ENCODE peak calls at places on chromosomes 16 and 17, in five cellular contexts. One of them, this sample, is unnamed.

GRCh38 chr17:1683489-1683888 is 1.2 kb downstream of the PRPF8 start:
- DNase-seq in stomach: no peak
- DNase-seq in ovary: no peak
- DNase-seq in tibial artery: no peak
- DNase-seq in neural progenitor cell: peak
- DNase-seq in this sample: no peak

GRCh38 chr16:4291699-4292098 is 18.9 kb upstream of the TFAP4 start:
- DNase-seq in stomach: no peak
- DNase-seq in ovary: no peak
- DNase-seq in tibial artery: no peak
- DNase-seq in neural progenitor cell: no peak
- DNase-seq in this sample: no peak

GRCh38 chr16:56742030-56742984 is 12.4 kb downstream of the NUP93 start:
- DNase-seq in stomach: no peak
- DNase-seq in ovary: no peak
- DNase-seq in tibial artery: no peak
- DNase-seq in neural progenitor cell: no peak
- DNase-seq in this sample: no peak

GRCh38 chr16:85975421-85976100 is 76.6 kb downstream of the IRF8 start:
- DNase-seq in stomach: peak
- DNase-seq in ovary: no peak
- DNase-seq in tibial artery: no peak
- DNase-seq in neural progenitor cell: no peak
- DNase-seq in this sample: no peak

GRCh38 chr17:60959011-60959410 is 281.4 kb downstream of the BCAS3 start:
- DNase-seq in stomach: no peak
- DNase-seq in ovary: no peak
- DNase-seq in tibial artery: no peak
- DNase-seq in neural progenitor cell: no peak
- DNase-seq in this sample: no peak

GRCh38 chr16:14069818-14070217 is 1.3 kb upstream of the MRTFB start:
- DNase-seq in stomach: no peak
- DNase-seq in ovary: no peak
- DNase-seq in tibial artery: no peak
- DNase-seq in neural progenitor cell: no peak
- DNase-seq in this sample: no peak

GRCh38 chr17:76076100-76076764 is 1.7 kb downstream of the GALR2 start:
- DNase-seq in stomach: no peak
- DNase-seq in ovary: no peak
- DNase-seq in tibial artery: no peak
- DNase-seq in neural progenitor cell: peak
- DNase-seq in this sample: no peak

GRCh38 chr16:59090501-59090900 is 356.4 kb upstream of the GOT2 start:
- DNase-seq in stomach: no peak
- DNase-seq in ovary: no peak
- DNase-seq in tibial artery: no peak
- DNase-seq in neural progenitor cell: peak
- DNase-seq in this sample: no peak

GRCh38 chr17:20008242-20009051 is 712 bp upstream of the SPECC1 start:
- DNase-seq in stomach: no peak
- DNase-seq in ovary: peak
- DNase-seq in tibial artery: no peak
- DNase-seq in neural progenitor cell: peak
- DNase-seq in this sample: peak

GRCh38 chr17:79577485-79578187 is 33.2 kb downstream of the RBFOX3 start:
- DNase-seq in stomach: no peak
- DNase-seq in ovary: no peak
- DNase-seq in tibial artery: no peak
- DNase-seq in neural progenitor cell: no peak
- DNase-seq in this sample: peak

GRCh38 chr17:73091770-73092517 is 544 bp downstream of the SLC39A11 start:
- DNase-seq in stomach: peak
- DNase-seq in ovary: peak
- DNase-seq in tibial artery: peak
- DNase-seq in neural progenitor cell: peak
- DNase-seq in this sample: no peak

GRCh38 chr16:53893731-53894435 is 189.9 kb downstream of the FTO start:
- DNase-seq in stomach: no peak
- DNase-seq in ovary: no peak
- DNase-seq in tibial artery: no peak
- DNase-seq in neural progenitor cell: no peak
- DNase-seq in this sample: no peak

GRCh38 chr17:50428831-50429424 is 2.9 kb downstream of the ACSF2 start:
- DNase-seq in stomach: no peak
- DNase-seq in ovary: no peak
- DNase-seq in tibial artery: no peak
- DNase-seq in neural progenitor cell: no peak
- DNase-seq in this sample: no peak

GRCh38 chr16:28925386-28926228 is 569 bp upstream of the RABEP2 start:
- DNase-seq in stomach: peak
- DNase-seq in ovary: no peak
- DNase-seq in tibial artery: peak
- DNase-seq in neural progenitor cell: peak
- DNase-seq in this sample: peak

GRCh38 chr17:64580384-64581307 is 73.9 kb downstream of the CEP95 start:
- DNase-seq in stomach: no peak
- DNase-seq in ovary: no peak
- DNase-seq in tibial artery: no peak
- DNase-seq in neural progenitor cell: no peak
- DNase-seq in this sample: no peak

GRCh38 chr17:68711858-68712257 is 110.7 kb upstream of the FAM20A start:
- DNase-seq in stomach: no peak
- DNase-seq in ovary: no peak
- DNase-seq in tibial artery: no peak
- DNase-seq in neural progenitor cell: no peak
- DNase-seq in this sample: no peak

GRCh38 chr17:3911271-3912053 is 4.8 kb downstream of the P2RX1 start:
- DNase-seq in stomach: no peak
- DNase-seq in ovary: no peak
- DNase-seq in tibial artery: no peak
- DNase-seq in neural progenitor cell: no peak
- DNase-seq in this sample: peak

GRCh38 chr16:4241601-4242270 is at the start of gene SRL:
- DNase-seq in stomach: no peak
- DNase-seq in ovary: no peak
- DNase-seq in tibial artery: no peak
- DNase-seq in neural progenitor cell: no peak
- DNase-seq in this sample: no peak

GRCh38 chr16:27698266-27698665 is 148.3 kb downstream of the KATNIP start:
- DNase-seq in stomach: no peak
- DNase-seq in ovary: peak
- DNase-seq in tibial artery: peak
- DNase-seq in neural progenitor cell: peak
- DNase-seq in this sample: no peak

GRCh38 chr17:2959371-2960130 is 103.9 kb downstream of the OR1D5 start:
- DNase-seq in stomach: peak
- DNase-seq in ovary: peak
- DNase-seq in tibial artery: no peak
- DNase-seq in neural progenitor cell: no peak
- DNase-seq in this sample: no peak

GRCh38 chr16:12976936-12977335 is 75.5 kb downstream of the SHISA9 start:
- DNase-seq in stomach: no peak
- DNase-seq in ovary: no peak
- DNase-seq in tibial artery: no peak
- DNase-seq in neural progenitor cell: peak
- DNase-seq in this sample: no peak

GRCh38 chr16:49775581-49775980 is 80.3 kb downstream of the ZNF423 start:
- DNase-seq in stomach: no peak
- DNase-seq in ovary: no peak
- DNase-seq in tibial artery: no peak
- DNase-seq in neural progenitor cell: no peak
- DNase-seq in this sample: no peak

GRCh38 chr16:7394936-7395335 is 62.3 kb downstream of the RBFOX1 start:
- DNase-seq in stomach: no peak
- DNase-seq in ovary: no peak
- DNase-seq in tibial artery: no peak
- DNase-seq in neural progenitor cell: no peak
- DNase-seq in this sample: no peak

GRCh38 chr16:23337836-23338550 is 35.9 kb downstream of the SCNN1B start:
- DNase-seq in stomach: no peak
- DNase-seq in ovary: no peak
- DNase-seq in tibial artery: no peak
- DNase-seq in neural progenitor cell: no peak
- DNase-seq in this sample: peak

DNA sequence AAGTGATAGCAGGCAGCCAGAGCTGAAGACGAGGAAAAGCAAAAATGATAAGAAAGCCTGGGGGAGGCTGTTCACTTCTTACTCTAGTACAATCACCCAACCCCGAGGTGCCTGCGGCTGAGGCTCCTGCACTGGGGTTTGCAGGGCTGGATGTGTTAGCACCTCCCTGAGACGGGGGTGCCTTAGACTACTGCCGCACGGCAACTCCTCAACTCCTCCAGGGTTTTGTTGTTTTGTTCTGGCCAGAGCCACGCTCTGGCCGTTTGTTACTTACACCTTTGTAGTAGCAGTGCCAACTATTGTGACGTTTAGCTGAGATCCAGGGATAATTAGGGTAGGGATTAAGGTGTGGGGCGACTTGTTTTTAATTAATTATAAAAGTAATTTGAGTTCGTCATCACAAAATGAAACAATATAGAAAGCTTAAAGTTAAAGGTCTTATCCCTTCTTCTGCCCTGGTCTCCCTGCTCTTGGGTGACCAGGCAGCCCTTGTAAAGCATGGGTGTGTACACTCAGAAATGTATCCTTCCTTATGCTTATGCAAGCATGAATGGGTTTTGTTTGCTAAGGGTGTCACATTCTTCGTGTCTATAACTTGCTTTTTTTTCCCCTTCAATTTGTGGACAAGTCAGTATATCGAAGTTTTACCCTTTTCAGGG is 51.3 kb downstream of the LDHD start:
- DNase-seq in stomach: no peak
- DNase-seq in ovary: no peak
- DNase-seq in tibial artery: no peak
- DNase-seq in neural progenitor cell: no peak
- DNase-seq in this sample: no peak
- H3K27ac ChIP-seq in stomach: peak
- H3K27ac ChIP-seq in ovary: no peak
- H3K27ac ChIP-seq in tibial artery: no peak
- H3K27ac ChIP-seq in neural progenitor cell: no peak
- H3K27ac ChIP-seq in this sample: no peak

GRCh38 chr17:29719469-29719868 is 96.8 kb upstream of the CORO6 start:
- DNase-seq in stomach: no peak
- DNase-seq in ovary: no peak
- DNase-seq in tibial artery: no peak
- DNase-seq in neural progenitor cell: no peak
- DNase-seq in this sample: no peak

GRCh38 chr17:29726721-29727252 is 104.1 kb upstream of the CORO6 start:
- DNase-seq in stomach: no peak
- DNase-seq in ovary: no peak
- DNase-seq in tibial artery: no peak
- DNase-seq in neural progenitor cell: no peak
- DNase-seq in this sample: no peak

GRCh38 chr17:29722411-29723198 is 99.9 kb upstream of the CORO6 start:
- DNase-seq in stomach: no peak
- DNase-seq in ovary: no peak
- DNase-seq in tibial artery: peak
- DNase-seq in neural progenitor cell: no peak
- DNase-seq in this sample: peak

GRCh38 chr17:29720471-29720990 is 97.8 kb upstream of the CORO6 start:
- DNase-seq in stomach: no peak
- DNase-seq in ovary: no peak
- DNase-seq in tibial artery: no peak
- DNase-seq in neural progenitor cell: no peak
- DNase-seq in this sample: no peak

DNA sequence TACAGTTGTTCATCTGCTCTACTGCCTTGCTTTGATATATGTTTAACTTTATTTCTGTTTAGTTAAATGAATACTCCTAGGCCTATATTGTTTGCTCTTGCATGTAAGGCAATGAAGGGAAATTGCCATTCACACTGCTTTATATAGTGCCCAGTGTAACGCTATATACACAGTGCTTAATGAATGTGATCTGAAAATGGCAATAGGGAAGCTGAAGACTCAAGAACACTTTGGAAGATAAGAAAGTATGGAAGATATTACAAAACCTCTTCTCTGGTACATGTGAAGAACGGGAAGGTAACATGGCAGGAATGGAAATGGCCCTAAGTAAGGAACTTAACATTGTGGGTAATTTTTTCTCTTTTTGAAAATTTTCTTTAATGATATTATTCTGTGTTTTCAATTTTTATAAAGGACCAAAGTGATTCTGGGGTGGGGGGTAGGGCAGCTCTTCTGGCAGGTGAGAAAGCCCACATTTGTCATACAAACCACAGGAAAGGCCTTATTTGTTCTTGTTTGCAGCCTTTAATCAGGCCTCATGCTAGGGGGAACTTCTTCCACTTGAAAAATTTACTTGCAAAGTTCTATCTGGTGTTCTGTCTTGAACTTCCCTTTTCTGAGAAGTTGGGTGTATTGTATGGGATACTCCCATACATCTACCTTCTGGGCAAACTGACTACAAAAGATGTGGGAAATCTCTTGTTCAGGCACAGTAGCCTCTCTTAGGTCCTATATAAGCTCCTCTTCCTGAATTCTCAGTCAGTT is 100.8 kb upstream of the CORO6 start:
- DNase-seq in stomach: no peak
- DNase-seq in ovary: no peak
- DNase-seq in tibial artery: no peak
- DNase-seq in neural progenitor cell: no peak
- DNase-seq in this sample: no peak
- H3K4me3 ChIP-seq in stomach: no peak
- H3K4me3 ChIP-seq in ovary: no peak
- H3K4me3 ChIP-seq in tibial artery: no peak
- H3K4me3 ChIP-seq in neural progenitor cell: no peak
- H3K4me3 ChIP-seq in this sample: no peak

GRCh38 chr16:71927383-71927782 is 32.1 kb downstream of the IST1 start:
- DNase-seq in stomach: peak
- DNase-seq in ovary: peak
- DNase-seq in tibial artery: peak
- DNase-seq in neural progenitor cell: no peak
- DNase-seq in this sample: peak
- H3K27ac ChIP-seq in stomach: peak
- H3K27ac ChIP-seq in ovary: no peak
- H3K27ac ChIP-seq in tibial artery: peak
- H3K27ac ChIP-seq in neural progenitor cell: no peak
- H3K27ac ChIP-seq in this sample: no peak

DNA sequence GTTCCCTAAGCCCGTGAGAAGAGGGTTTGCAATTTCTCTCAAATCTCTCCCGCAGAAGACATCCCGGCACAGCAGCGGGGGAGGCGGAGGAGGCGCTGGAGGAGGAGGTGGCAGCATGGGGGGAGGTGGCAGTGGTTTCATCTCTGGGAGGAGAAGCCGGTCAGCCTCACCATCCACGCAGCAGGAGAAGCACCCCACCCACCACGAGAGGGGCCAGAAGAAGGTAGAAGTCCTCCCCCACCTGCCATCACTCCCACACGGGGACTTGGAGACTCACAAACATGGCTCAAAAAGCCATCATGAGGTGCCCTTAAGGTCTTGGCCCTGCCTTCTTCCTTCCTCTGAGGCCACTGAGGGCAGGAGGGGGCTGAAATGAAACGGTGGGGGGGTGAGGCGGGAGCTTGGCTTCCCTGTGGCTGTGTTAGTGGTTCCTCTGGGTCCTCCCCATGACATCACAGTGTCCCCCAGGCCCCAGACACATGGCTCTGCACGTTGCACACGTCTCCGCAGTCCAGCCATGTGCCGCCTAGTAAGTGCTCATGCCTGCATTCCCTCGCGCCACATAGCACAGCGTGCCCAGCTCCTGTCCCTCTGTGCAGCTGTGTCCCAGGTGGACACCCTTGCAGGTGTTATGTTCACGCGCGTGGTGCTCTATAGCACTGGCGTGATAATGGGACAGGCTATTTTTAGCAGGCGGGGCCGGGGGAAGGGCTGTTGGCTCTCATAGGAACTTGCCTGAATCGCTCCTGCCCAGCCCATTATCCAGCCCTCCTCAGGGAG is 6.9 kb downstream of the MLLT6 start:
- DNase-seq in stomach: no peak
- DNase-seq in ovary: no peak
- DNase-seq in tibial artery: no peak
- DNase-seq in neural progenitor cell: no peak
- DNase-seq in this sample: no peak
- H3K4me3 ChIP-seq in stomach: no peak
- H3K4me3 ChIP-seq in ovary: no peak
- H3K4me3 ChIP-seq in tibial artery: no peak
- H3K4me3 ChIP-seq in neural progenitor cell: no peak
- H3K4me3 ChIP-seq in this sample: no peak